ENCODE peak calls at places on chromosomes 4 and X, in ten cellular contexts. G is coronary artery; F is foreskin keratinocyte; A is testis; R is cardiac muscle cell; Z is endothelial cell; M is right atrium auricular region; U is colonic mucosa; W is kidney epithelial cell; Q is activated CD8-positive, alpha-beta T cell treated with anti-CD3 and anti-CD28 coated beads for 36 hours. J is an unnamed sample.

GRCh38 chrX:1361275-1361674 is 24.7 kb downstream of the IL3RA start:
- DNase-seq in A (no peak), M (no peak), R (no peak), U (no peak), Q (peak), W (no peak), G (no peak), Z (no peak), F (no peak), J (no peak)

GRCh38 chrX:139495324-139495723 is 35.2 kb upstream of the F9 start:
- DNase-seq in Q (no peak), Z (no peak), M (no peak), F (no peak), U (no peak), R (no peak), W (no peak), A (no peak), G (no peak), J (no peak)

GRCh38 chr4:123786955-123787354 is 390.4 kb downstream of the SPRY1 start:
- DNase-seq in F (no peak), Z (no peak), Q (no peak), U (no peak), G (no peak), R (peak), W (peak), M (no peak), A (peak), J (no peak)

GRCh38 chrX:146602246-146602645 is 207.3 kb upstream of the CXorf51B start:
- DNase-seq in G (no peak), W (no peak), Z (no peak), R (no peak), A (no peak), F (no peak), M (no peak), Q (no peak), U (no peak), J (no peak)

GRCh38 chr4:23005691-23006090 is 313.0 kb downstream of the GBA3 start:
- DNase-seq in F (no peak), A (no peak), R (no peak), Q (no peak), U (no peak), Z (no peak), G (no peak), W (no peak), M (no peak), J (no peak)

GRCh38 chr4:7027284-7027683 is 15.9 kb upstream of the TADA2B start:
- DNase-seq in Q (no peak), R (no peak), G (no peak), W (no peak), A (no peak), M (no peak), F (no peak), Z (no peak), U (no peak), J (no peak)

GRCh38 chr4:46820154-46820553 is 88.9 kb downstream of the COX7B2 start:
- DNase-seq in W (no peak), R (no peak), A (no peak), Z (no peak), Q (no peak), U (no peak), M (no peak), F (no peak), G (no peak), J (no peak)

GRCh38 chr4:66688674-66689073 is 856.6 kb downstream of the CENPC start:
- DNase-seq in W (no peak), U (no peak), A (no peak), M (no peak), Z (no peak), F (peak), R (peak), G (no peak), Q (no peak), J (no peak)

GRCh38 chr4:19786616-19787015 is 465.1 kb upstream of the SLIT2 start:
- DNase-seq in M (no peak), A (no peak), G (no peak), R (no peak), U (no peak), W (no peak), Q (no peak), F (no peak), Z (no peak), J (no peak)

GRCh38 chr4:167232805-167233522 is 1.3 kb downstream of the SPOCK3 start:
- DNase-seq in W (no peak), Q (no peak), G (no peak), U (no peak), R (no peak), M (no peak), Z (no peak), F (no peak), A (no peak), J (no peak)

GRCh38 chrX:136047969-136048368 is 62.7 kb downstream of the SLC9A6 start:
- DNase-seq in U (no peak), R (no peak), Z (no peak), Q (no peak), F (no peak), W (no peak), A (no peak), M (no peak), G (no peak), J (no peak)

DNA sequence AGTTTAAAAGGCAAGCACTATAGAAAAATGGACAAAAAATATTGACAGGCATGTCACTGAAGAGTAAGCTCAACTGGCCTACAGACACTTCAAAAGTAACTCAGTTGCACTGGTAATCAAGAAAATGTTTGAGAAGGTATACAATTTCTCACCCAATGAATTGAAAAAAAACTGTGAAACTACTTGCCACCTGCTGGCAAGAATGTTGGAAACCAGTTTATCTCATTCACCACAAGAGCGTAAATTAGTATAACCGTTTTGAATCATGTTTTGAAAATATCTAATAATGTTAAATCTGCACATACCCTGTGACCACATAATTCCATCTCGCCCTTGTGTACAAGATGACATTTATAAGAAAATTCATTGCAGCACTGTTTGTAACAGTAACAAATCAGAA is 31.7 kb downstream of the TXK start:
- DNase-seq in G (no peak), Z (no peak), U (no peak), M (no peak), F (no peak), R (no peak), A (no peak), Q (no peak), W (no peak), J (no peak)
- TF ChIP-seq CTCF in G (no peak), Z (peak), U (no peak), M (no peak), F (peak), R (peak), A (no peak), Q (no peak), W (no peak), J (no peak)

GRCh38 chr4:70839537-70840093 is at the start of gene GRSF1:
- DNase-seq in M (peak), U (peak), A (peak), Q (peak), F (peak), Z (peak), W (peak), R (peak), G (peak), J (peak)
- TF ChIP-seq CTCF in M (peak), U (no peak), A (no peak), Q (no peak), F (peak), Z (no peak), W (no peak), R (no peak), G (no peak), J (peak)

GRCh38 chr4:112142152-112142551 is 3.1 kb upstream of the FAM241A start:
- DNase-seq in R (peak), G (no peak), F (no peak), A (no peak), Q (no peak), M (no peak), Z (no peak), W (no peak), U (no peak), J (no peak)

GRCh38 chr4:112147697-112148096 is 2.4 kb downstream of the FAM241A start:
- DNase-seq in G (no peak), R (peak), Z (no peak), Q (no peak), W (no peak), U (no peak), M (no peak), A (no peak), F (no peak), J (no peak)

GRCh38 chr4:112145326-112145819 is at the start of gene FAM241A:
- DNase-seq in R (peak), Z (peak), A (peak), U (peak), W (no peak), Q (peak), M (peak), G (peak), F (peak), J (peak)

GRCh38 chr4:112144546-112145325 is 518 bp upstream of the FAM241A start:
- DNase-seq in G (peak), W (no peak), R (no peak), M (no peak), Z (no peak), A (peak), F (no peak), U (no peak), Q (no peak), J (no peak)

GRCh38 chr4:112145820-112146813 is 863 bp downstream of the FAM241A start:
- DNase-seq in U (peak), W (no peak), Z (peak), M (no peak), G (peak), Q (peak), F (peak), A (peak), R (peak), J (peak)
- TF ChIP-seq CTCF in U (no peak), W (peak), Z (no peak), M (peak), G (no peak), Q (no peak), F (peak), A (no peak), R (no peak), J (no peak)

DNA sequence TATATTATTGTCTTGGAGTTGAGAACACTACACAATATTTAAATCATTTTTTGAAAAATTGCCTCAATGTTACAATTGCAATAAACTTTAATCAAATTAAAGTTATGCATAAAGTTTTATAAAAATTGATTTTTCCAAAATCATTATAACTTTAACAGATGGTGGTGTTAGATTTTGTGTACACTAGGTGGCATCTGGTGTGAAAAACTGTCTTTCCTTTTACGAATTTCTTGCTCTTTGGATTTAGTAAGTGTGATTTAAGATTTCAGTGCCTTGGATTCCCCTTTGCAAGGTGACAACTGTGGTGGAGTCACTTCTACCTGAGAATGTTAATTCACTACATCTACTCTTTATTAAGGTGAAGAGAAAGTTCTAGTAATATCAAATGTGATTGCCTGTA is 91.6 kb downstream of the AREG start:
- DNase-seq in U (no peak), Q (no peak), W (no peak), M (no peak), A (no peak), F (no peak), Z (no peak), R (peak), G (no peak), J (no peak)
- TF ChIP-seq CTCF in U (no peak), Q (no peak), W (peak), M (no peak), A (no peak), F (peak), Z (peak), R (peak), G (no peak), J (no peak)

GRCh38 chrX:48681539-48682183 is 1.9 kb upstream of the WAS start:
- DNase-seq in Q (no peak), F (no peak), U (no peak), M (no peak), A (no peak), R (no peak), Z (no peak), W (no peak), G (no peak), J (no peak)

GRCh38 chrX:48677456-48678030 is 6.1 kb upstream of the WAS start:
- DNase-seq in G (no peak), F (no peak), M (no peak), Q (no peak), A (no peak), W (no peak), U (no peak), R (no peak), Z (no peak), J (no peak)

GRCh38 chrX:48676106-48676892 is 7.3 kb upstream of the WAS start:
- DNase-seq in Q (peak), Z (peak), A (peak), M (peak), W (peak), R (peak), U (peak), G (peak), F (peak), J (peak)

GRCh38 chrX:48676893-48677270 is 6.7 kb upstream of the WAS start:
- DNase-seq in M (no peak), A (no peak), Z (no peak), R (no peak), W (no peak), G (no peak), F (no peak), Q (no peak), U (peak), J (no peak)
- TF ChIP-seq CTCF in M (no peak), A (no peak), Z (no peak), R (no peak), W (no peak), G (no peak), F (no peak), Q (no peak), U (no peak), J (no peak)

GRCh38 chrX:81414630-81415029 is 212.7 kb downstream of the SH3BGRL start:
- DNase-seq in U (no peak), F (no peak), A (no peak), W (no peak), R (peak), M (no peak), Q (no peak), G (no peak), Z (no peak), J (no peak)
- TF ChIP-seq CTCF in U (no peak), F (no peak), A (no peak), W (no peak), R (no peak), M (peak), Q (peak), G (no peak), Z (no peak), J (no peak)

DNA sequence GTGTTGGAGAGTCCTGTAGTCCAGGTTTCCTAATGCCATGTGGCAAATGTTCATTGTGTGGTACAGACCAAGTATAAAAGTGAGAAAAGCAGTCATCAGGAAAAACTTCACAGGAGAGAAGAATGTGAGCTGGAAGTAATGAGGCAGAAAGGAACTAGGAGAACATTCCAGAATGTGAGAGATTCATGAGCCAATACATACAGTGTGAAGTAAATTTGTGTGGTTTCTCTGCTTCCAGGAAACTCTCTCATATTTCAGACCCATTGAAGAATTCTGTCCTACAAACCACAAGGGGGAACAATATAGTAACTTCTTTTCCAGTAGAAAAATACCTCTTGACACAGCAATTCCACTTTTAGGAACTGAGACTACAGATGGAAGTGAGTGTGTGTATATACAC is 136.5 kb downstream of the RNF150 start:
- DNase-seq in R (peak), F (peak), U (no peak), A (no peak), Z (no peak), G (no peak), W (peak), Q (no peak), M (no peak), J (no peak)
- TF ChIP-seq CTCF in R (no peak), F (no peak), U (no peak), A (no peak), Z (no peak), G (no peak), W (peak), Q (no peak), M (no peak), J (no peak)

DNA sequence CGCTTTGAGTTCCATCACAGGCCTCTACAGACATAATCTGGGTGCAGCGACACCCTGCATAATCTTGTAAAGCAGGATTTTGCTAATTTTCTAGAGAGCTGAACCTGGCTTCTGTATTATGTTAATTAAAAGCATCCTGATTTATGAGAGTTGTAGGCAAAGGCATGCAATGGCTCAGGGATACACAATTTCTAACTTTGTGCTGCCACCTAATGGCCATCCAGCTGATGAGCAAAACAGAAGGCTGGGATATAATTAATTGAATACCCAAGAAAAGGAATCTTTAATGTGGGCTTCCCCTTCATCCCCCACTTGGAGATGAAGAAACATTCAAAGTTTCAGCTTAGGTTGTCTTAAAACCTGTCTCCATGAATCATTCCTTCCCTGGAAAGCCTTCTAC is 78.1 kb downstream of the BMP15 start:
- DNase-seq in G (no peak), U (peak), A (peak), Z (peak), R (peak), W (no peak), F (no peak), Q (peak), M (no peak), J (peak)
- TF ChIP-seq CTCF in G (peak), U (peak), A (no peak), Z (peak), R (peak), W (peak), F (peak), Q (peak), M (peak), J (peak)

GRCh38 chrX:6644411-6644810 is 109.5 kb upstream of the VCX3A start:
- DNase-seq in F (no peak), Z (no peak), Q (peak), R (no peak), M (no peak), A (peak), W (no peak), G (no peak), U (peak), J (no peak)
- TF ChIP-seq CTCF in F (peak), Z (peak), Q (no peak), R (no peak), M (peak), A (no peak), W (peak), G (no peak), U (no peak), J (no peak)

GRCh38 chr4:71683309-71683708 is 100.6 kb downstream of the GC start:
- DNase-seq in Q (no peak), U (no peak), M (no peak), G (no peak), R (peak), Z (no peak), W (no peak), F (no peak), A (peak), J (no peak)

GRCh38 chr4:71689822-71690221 is 94.1 kb downstream of the GC start:
- DNase-seq in A (no peak), M (no peak), W (no peak), R (peak), G (no peak), Q (no peak), Z (no peak), U (no peak), F (no peak), J (no peak)

GRCh38 chr4:71687057-71687456 is 96.8 kb downstream of the GC start:
- DNase-seq in G (no peak), W (no peak), Q (no peak), R (no peak), A (no peak), U (no peak), M (no peak), F (no peak), Z (no peak), J (no peak)

GRCh38 chr4:71680706-71681105 is 103.2 kb downstream of the GC start:
- DNase-seq in Q (no peak), F (no peak), G (no peak), R (peak), U (no peak), W (no peak), M (no peak), A (no peak), Z (no peak), J (no peak)

DNA sequence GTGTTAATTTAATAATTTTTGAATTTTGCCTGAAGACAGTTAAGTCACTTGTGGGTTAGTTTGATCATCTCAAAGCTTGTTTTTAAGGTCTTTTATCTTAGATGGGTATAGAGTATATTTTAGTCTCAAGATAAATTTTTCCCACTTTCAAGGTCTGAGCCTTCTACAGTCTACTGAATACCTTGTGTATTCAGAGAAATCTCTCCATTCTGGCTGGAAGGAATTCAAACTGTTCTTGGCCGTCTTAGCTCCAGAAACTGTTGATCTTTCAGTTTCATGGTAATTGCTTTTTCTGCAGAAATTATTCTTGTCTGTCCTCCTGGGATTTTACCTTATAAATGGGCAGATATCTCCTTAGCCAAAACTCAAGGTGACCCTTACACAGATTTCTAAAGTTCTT is 97.9 kb downstream of the GC start:
- DNase-seq in Z (no peak), R (no peak), Q (no peak), A (no peak), M (no peak), W (no peak), U (no peak), G (no peak), F (no peak), J (no peak)
- TF ChIP-seq CTCF in Z (no peak), R (no peak), Q (no peak), A (no peak), M (no peak), W (no peak), U (no peak), G (no peak), F (no peak), J (no peak)

J was measured in GM13976.